ENCODE peak calls at places on chromosomes 6 and 20, in ten cellular contexts. S, N, W, J, K, U, I, D, P and M are unnamed samples.

GRCh38 chr6:105603779-105604592 is 201.1 kb upstream of the PREP start:
- DNase-seq in S (no peak), N (no peak), W (peak), J (no peak), K (no peak), U (no peak), I (no peak), D (no peak), P (no peak), M (no peak)

GRCh38 chr6:137830562-137830961 is 36.5 kb upstream of the TNFAIP3 start:
- DNase-seq in S (peak), N (no peak), W (no peak), J (no peak), K (no peak), U (no peak), I (no peak), D (no peak), P (no peak), M (no peak)

GRCh38 chr6:2183235-2183634 is 62.2 kb downstream of the GMDS start:
- DNase-seq in S (peak), N (no peak), W (no peak), J (no peak), K (no peak), U (no peak), I (no peak), D (no peak), P (no peak), M (no peak)

GRCh38 chr20:22382742-22383141 is 201.6 kb downstream of the FOXA2 start:
- DNase-seq in S (peak), N (no peak), W (peak), J (no peak), K (no peak), U (no peak), I (no peak), D (no peak), P (no peak), M (no peak)

GRCh38 chr6:137560184-137560563 is 66.0 kb upstream of the OLIG3 start:
- DNase-seq in S (no peak), N (no peak), W (no peak), J (no peak), K (no peak), U (no peak), I (no peak), D (no peak), P (no peak), M (no peak)

GRCh38 chr6:152635949-152636674 is 1.1 kb downstream of the SYNE1 start:
- DNase-seq in S (peak), N (no peak), W (peak), J (no peak), K (no peak), U (no peak), I (peak), D (no peak), P (no peak), M (no peak)

GRCh38 chr6:30355281-30355680 is 10.3 kb downstream of the RPP21 start:
- DNase-seq in S (no peak), N (no peak), W (no peak), J (no peak), K (no peak), U (no peak), I (no peak), D (no peak), P (no peak), M (no peak)

GRCh38 chr6:91664327-91664959 is 1077.6 kb upstream of the MAP3K7 start:
- DNase-seq in S (no peak), N (no peak), W (no peak), J (no peak), K (no peak), U (no peak), I (no peak), D (no peak), P (peak), M (no peak)

GRCh38 chr20:61815678-61816077 is 250.0 kb downstream of the TAF4 start:
- DNase-seq in S (no peak), N (no peak), W (no peak), J (no peak), K (no peak), U (no peak), I (no peak), D (no peak), P (no peak), M (peak)

GRCh38 chr6:159042003-159042823 is 2.6 kb downstream of the TAGAP start:
- DNase-seq in S (peak), N (peak), W (peak), J (peak), K (no peak), U (peak), I (no peak), D (no peak), P (peak), M (no peak)

GRCh38 chr6:148944608-148945007 is 197.8 kb downstream of the UST start:
- DNase-seq in S (no peak), N (no peak), W (no peak), J (no peak), K (no peak), U (no peak), I (no peak), D (no peak), P (no peak), M (no peak)

GRCh38 chr20:38893056-38893455 is 33.2 kb upstream of the FAM83D start:
- DNase-seq in S (no peak), N (no peak), W (no peak), J (no peak), K (no peak), U (no peak), I (no peak), D (no peak), P (no peak), M (no peak)

GRCh38 chr20:33647603-33648395 is 14.3 kb upstream of the C20orf144 start:
- DNase-seq in S (no peak), N (no peak), W (peak), J (no peak), K (no peak), U (no peak), I (peak), D (no peak), P (no peak), M (peak)

GRCh38 chr6:139763468-139764214 is 389.2 kb upstream of the CITED2 start:
- DNase-seq in S (no peak), N (no peak), W (peak), J (no peak), K (no peak), U (no peak), I (no peak), D (no peak), P (no peak), M (no peak)

GRCh38 chr20:58179432-58180099 is 48.9 kb downstream of the ANKRD60 start:
- DNase-seq in S (no peak), N (peak), W (peak), J (peak), K (no peak), U (peak), I (peak), D (peak), P (peak), M (peak)

GRCh38 chr6:36851149-36851614 is 11.9 kb upstream of the CPNE5 start:
- DNase-seq in S (peak), N (peak), W (peak), J (no peak), K (no peak), U (no peak), I (no peak), D (no peak), P (peak), M (no peak)

GRCh38 chr6:159842035-159842434 is 42.0 kb downstream of the PNLDC1 start:
- DNase-seq in S (peak), N (no peak), W (no peak), J (no peak), K (no peak), U (no peak), I (no peak), D (no peak), P (no peak), M (no peak)

GRCh38 chr6:44100088-44100550 is 27.1 kb downstream of the MRPL14 start:
- DNase-seq in S (peak), N (no peak), W (no peak), J (no peak), K (no peak), U (no peak), I (no peak), D (no peak), P (no peak), M (no peak)

GRCh38 chr20:6685181-6685582 is 82.3 kb upstream of the BMP2 start:
- DNase-seq in S (peak), N (no peak), W (no peak), J (no peak), K (no peak), U (no peak), I (no peak), D (no peak), P (peak), M (no peak)

GRCh38 chr6:126040826-126041225 is 54.5 kb downstream of the TRMT11 start:
- DNase-seq in S (peak), N (no peak), W (peak), J (no peak), K (no peak), U (no peak), I (no peak), D (no peak), P (peak), M (no peak)

GRCh38 chr20:23515250-23515939 is 24.5 kb downstream of the CST8 start:
- DNase-seq in S (peak), N (no peak), W (no peak), J (no peak), K (no peak), U (no peak), I (no peak), D (no peak), P (no peak), M (no peak)

GRCh38 chr20:36177716-36178115 is 23.2 kb downstream of the EPB41L1 start:
- DNase-seq in S (no peak), N (no peak), W (no peak), J (no peak), K (no peak), U (no peak), I (no peak), D (no peak), P (no peak), M (no peak)

GRCh38 chr6:75827163-75827562 is 78.1 kb downstream of the MYO6 start:
- DNase-seq in S (no peak), N (no peak), W (no peak), J (no peak), K (no peak), U (no peak), I (no peak), D (no peak), P (no peak), M (no peak)

GRCh38 chr20:31749223-31749622 is 10.1 kb downstream of the TPX2 start:
- DNase-seq in S (no peak), N (no peak), W (no peak), J (no peak), K (no peak), U (no peak), I (no peak), D (no peak), P (no peak), M (no peak)

GRCh38 chr6:34462561-34462971 is 3.3 kb upstream of the PACSIN1 start:
- DNase-seq in S (no peak), N (no peak), W (peak), J (no peak), K (no peak), U (no peak), I (peak), D (no peak), P (peak), M (no peak)

GRCh38 chr20:2364014-2364413 is 16.7 kb upstream of the TGM6 start:
- DNase-seq in S (peak), N (no peak), W (peak), J (no peak), K (no peak), U (no peak), I (no peak), D (no peak), P (no peak), M (no peak)

GRCh38 chr6:70985151-70985550 is 28.3 kb upstream of the B3GAT2 start:
- DNase-seq in S (no peak), N (no peak), W (no peak), J (no peak), K (no peak), U (no peak), I (no peak), D (no peak), P (no peak), M (no peak)

GRCh38 chr20:32858189-32858588 is 534 bp upstream of the EFCAB8 start:
- DNase-seq in S (peak), N (no peak), W (peak), J (no peak), K (no peak), U (no peak), I (no peak), D (no peak), P (no peak), M (no peak)

GRCh38 chr6:31730631-31731086 is 1.6 kb upstream of the DDAH2 start:
- DNase-seq in S (no peak), N (no peak), W (no peak), J (no peak), K (no peak), U (no peak), I (no peak), D (no peak), P (no peak), M (no peak)

GRCh38 chr6:57113105-57113504 is 23.1 kb downstream of the ZNF451 start:
- DNase-seq in S (no peak), N (no peak), W (no peak), J (no peak), K (no peak), U (no peak), I (no peak), D (no peak), P (no peak), M (no peak)

GRCh38 chr6:145244712-145245111 is 490.6 kb downstream of the EPM2A start:
- DNase-seq in S (peak), N (no peak), W (no peak), J (no peak), K (no peak), U (no peak), I (no peak), D (no peak), P (no peak), M (no peak)